ENCODE peak calls at places on chromosomes 13 and 19, in nine cellular contexts. X, V, P, J, H, G, L, B and I are unnamed samples.

GRCh38 chr19:6235031-6235951 is 44.5 kb downstream of the MLLT1 start:
- DNase-seq in X (no peak), V (no peak), P (no peak), J (no peak), H (no peak), G (no peak), L (peak; percentile 30), B (no peak), I (no peak)

GRCh38 chr13:90413548-90413947 is 933.9 kb upstream of the MIR17HG start:
- DNase-seq in X (no peak), V (no peak), P (no peak), J (no peak), H (no peak), G (no peak), L (no peak), B (no peak), I (no peak)

GRCh38 chr19:45016388-45017314 is 15.4 kb downstream of the RELB start:
- DNase-seq in X (peak; percentile 79), V (peak; percentile 58), P (peak; percentile 79), J (peak; percentile 21), H (peak; percentile 70), G (no peak), L (peak; percentile 69), B (peak; percentile 82), I (peak; percentile 75)

GRCh38 chr19:44620667-44621066 is 7.3 kb downstream of the IGSF23 start:
- DNase-seq in X (no peak), V (no peak), P (no peak), J (no peak), H (no peak), G (no peak), L (no peak), B (no peak), I (no peak)

GRCh38 chr19:50476224-50476942 is at the start of the genes EMC10 and GARIN5A:
- DNase-seq in X (peak; percentile 96), V (peak; percentile 93), P (no peak), J (peak; percentile 72), H (peak; percentile 90), G (peak; percentile 63), L (peak; percentile 93), B (peak; percentile 99), I (peak; percentile 83)

GRCh38 chr19:13024958-13025653 is 29.8 kb downstream of the NFIX start:
- DNase-seq in X (peak; percentile 51), V (no peak), P (no peak), J (no peak), H (no peak), G (no peak), L (no peak), B (no peak), I (no peak)

GRCh38 chr19:13150187-13150918 is at the start of the genes IER2 and STX10:
- DNase-seq in X (peak; percentile 92), V (peak; percentile 89), P (peak; percentile 94), J (peak; percentile 92), H (peak; percentile 97), G (peak; percentile 90), L (peak; percentile 98), B (peak; percentile 82), I (peak; percentile 95)

GRCh38 chr13:110448230-110448629 is 113.3 kb downstream of the RAB20 start:
- DNase-seq in X (no peak), V (peak; percentile 91), P (no peak), J (no peak), H (no peak), G (no peak), L (no peak), B (no peak), I (no peak)

GRCh38 chr19:4291200-4291732 is 10.9 kb downstream of the TMIGD2 start:
- DNase-seq in X (peak; percentile 26), V (no peak), P (no peak), J (no peak), H (no peak), G (no peak), L (no peak), B (no peak), I (no peak)

GRCh38 chr19:3607398-3608078 is 863 bp upstream of the TBXA2R start:
- DNase-seq in X (peak; percentile 66), V (no peak), P (no peak), J (no peak), H (no peak), G (no peak), L (peak; percentile 86), B (no peak), I (no peak)

GRCh38 chr19:1206733-1207301 is 1.2 kb downstream of the STK11 start:
- DNase-seq in X (no peak), V (no peak), P (no peak), J (no peak), H (no peak), G (no peak), L (no peak), B (no peak), I (no peak)

GRCh38 chr19:33409035-33409434 is 35.5 kb downstream of the CEBPG start:
- DNase-seq in X (no peak), V (no peak), P (no peak), J (no peak), H (no peak), G (no peak), L (peak; percentile 33), B (no peak), I (no peak)

GRCh38 chr19:4066176-4066606 is 508 bp downstream of the ZBTB7A start:
- DNase-seq in X (no peak), V (no peak), P (no peak), J (no peak), H (no peak), G (no peak), L (no peak), B (no peak), I (no peak)

GRCh38 chr13:29453657-29454056 is 141.8 kb downstream of the SLC7A1 start:
- DNase-seq in X (no peak), V (no peak), P (no peak), J (no peak), H (no peak), G (no peak), L (no peak), B (no peak), I (no peak)

GRCh38 chr19:16736709-16737108 is 17.1 kb downstream of the NWD1 start:
- DNase-seq in X (peak; percentile 20), V (peak; percentile 10), P (no peak), J (no peak), H (no peak), G (no peak), L (no peak), B (no peak), I (no peak)

DNA sequence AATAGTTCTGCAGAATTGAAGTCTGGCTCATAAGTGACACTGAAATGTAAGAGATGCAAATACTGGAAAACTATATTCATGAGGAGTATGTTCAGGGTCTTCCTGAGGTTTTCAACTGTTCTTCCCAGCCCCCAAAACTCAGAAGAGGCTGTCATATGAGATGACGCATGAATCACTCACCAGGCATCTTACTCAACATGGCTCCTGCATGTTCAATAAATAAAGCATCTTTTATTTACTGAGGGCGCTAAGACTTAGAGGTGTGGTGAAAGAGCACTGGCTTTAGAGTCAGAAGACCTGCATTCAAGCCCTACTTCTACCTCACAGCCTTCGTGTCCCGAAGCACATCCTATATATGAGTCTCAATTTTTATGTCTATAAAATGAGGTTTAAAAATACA is 25.5 kb downstream of the RUBCNL start:
- DNase-seq in X (no peak), V (peak; percentile 32), P (no peak), J (no peak), H (no peak), G (no peak), L (no peak), B (no peak), I (no peak)
- H3K27ac ChIP-seq in X (no peak overlapping the region), V (no peak overlapping the region), P (no peak overlapping the region), J (no peak overlapping the region), H (no peak overlapping the region), G (no peak overlapping the region), L (no peak overlapping the region), B (no peak overlapping the region), I (no peak overlapping the region)

DNA sequence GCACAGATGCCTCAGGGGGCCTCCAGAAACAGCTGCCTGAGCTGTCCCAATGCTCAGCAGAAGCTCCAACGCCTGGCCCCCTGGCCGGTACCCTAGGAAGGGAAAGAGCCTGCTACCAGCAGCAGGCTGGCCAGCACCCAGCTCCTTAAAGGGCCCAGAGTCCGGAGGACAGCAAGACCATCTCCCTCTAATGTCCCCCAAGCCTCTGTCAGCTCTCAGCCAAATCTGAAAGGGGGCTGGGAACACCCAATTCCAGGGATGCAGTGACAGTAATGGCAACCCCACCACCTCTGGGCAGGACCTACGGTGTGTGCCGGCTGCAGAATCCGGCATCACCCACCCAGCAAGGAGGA is 4.2 kb downstream of the PPP6R1 start:
- DNase-seq in X (no peak), V (no peak), P (no peak), J (no peak), H (no peak), G (no peak), L (no peak), B (no peak), I (no peak)
- H3K27ac ChIP-seq in X (no peak overlapping the region), V (no peak overlapping the region), P (no peak overlapping the region), J (peak overlapping the region; percentile 59), H (peak overlapping the region; percentile 55), G (peak overlapping the region; percentile 76), L (no peak overlapping the region), B (no peak overlapping the region), I (peak overlapping the region; percentile 56)

DNA sequence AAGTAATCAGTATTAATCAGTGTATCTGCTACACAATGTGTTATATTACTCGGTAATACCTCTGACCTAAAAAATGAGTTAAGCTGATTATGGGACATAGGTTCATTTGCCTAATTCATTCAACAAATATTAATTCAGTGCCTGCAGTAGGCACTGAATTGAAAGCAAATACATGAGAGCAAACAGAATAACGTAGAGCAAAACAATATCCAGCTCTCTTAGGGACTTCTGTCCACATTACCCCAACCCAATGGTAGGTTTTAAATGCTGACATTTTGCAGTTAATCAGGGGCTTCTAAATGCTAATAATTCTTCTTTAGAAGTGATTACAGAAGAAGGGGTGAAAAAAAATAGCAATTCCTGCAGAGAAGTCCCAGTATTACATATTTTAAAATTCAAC is 4.9 kb downstream of the RCBTB2 start:
- DNase-seq in X (no peak), V (no peak), P (no peak), J (no peak), H (no peak), G (no peak), L (no peak), B (no peak), I (no peak)
- H3K27ac ChIP-seq in X (no peak overlapping the region), V (no peak overlapping the region), P (no peak overlapping the region), J (peak overlapping the region; percentile 26), H (peak overlapping the region; percentile 46), G (peak overlapping the region; percentile 29), L (no peak overlapping the region), B (no peak overlapping the region), I (no peak overlapping the region)

DNA sequence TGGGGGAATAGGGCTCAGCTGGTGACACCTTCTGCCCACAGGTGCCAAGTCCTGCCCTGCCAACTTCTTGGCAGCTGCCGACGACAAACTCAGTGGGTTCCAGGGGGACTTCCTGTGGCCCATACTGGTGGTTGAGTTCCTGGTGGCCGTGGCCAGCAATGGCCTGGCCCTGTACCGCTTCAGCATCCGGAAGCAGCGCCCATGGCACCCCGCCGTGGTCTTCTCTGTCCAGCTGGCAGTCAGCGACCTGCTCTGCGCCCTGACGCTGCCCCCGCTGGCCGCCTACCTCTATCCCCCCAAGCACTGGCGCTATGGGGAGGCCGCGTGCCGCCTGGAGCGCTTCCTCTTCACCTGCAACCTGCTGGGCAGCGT is 2.1 kb downstream of the P2RY11 start:
- DNase-seq in X (no peak), V (no peak), P (no peak), J (no peak), H (no peak), G (no peak), L (no peak), B (no peak), I (no peak)
- H3K27ac ChIP-seq in X (no peak overlapping the region), V (no peak overlapping the region), P (no peak overlapping the region), J (no peak overlapping the region), H (no peak overlapping the region), G (peak overlapping the region; percentile 57), L (no peak overlapping the region), B (no peak overlapping the region), I (no peak overlapping the region)

GRCh38 chr19:46380690-46381089 is 32.7 kb downstream of the CCDC8 start:
- DNase-seq in X (no peak), V (no peak), P (no peak), J (no peak), H (no peak), G (no peak), L (no peak), B (no peak), I (no peak)
- H3K27ac ChIP-seq in X (no peak overlapping the region), V (no peak overlapping the region), P (no peak overlapping the region), J (no peak overlapping the region), H (peak overlapping the region; percentile 78), G (no peak overlapping the region), L (no peak overlapping the region), B (no peak overlapping the region), I (no peak overlapping the region)